ENCODE peak calls at places on chromosomes 11 and 22, in ten cellular contexts. Z is EH, G is HTR-8/SVneo, L is GF-D8, I is GM12864, B is upper lobe of right lung, P is NCI-H2081, O is T47D, J is HFF-Myc, A is iPS-NIHi11. X is an unnamed sample.

GRCh38 chr11:86978756-86979608 is 23.8 kb upstream of the FZD4 start:
- DNase-seq in Z (peak; percentile 54), G (peak; percentile 45), L (no peak), I (no peak), B (no peak), P (peak; percentile 35), O (no peak), J (peak; percentile 9), A (no peak), X (peak; percentile 6)

GRCh38 chr11:117830072-117830471 is 5.5 kb upstream of the FXYD2 start:
- DNase-seq in Z (no peak), G (no peak), L (no peak), I (no peak), B (no peak), P (no peak), O (no peak), J (no peak), A (no peak), X (no peak)

GRCh38 chr11:77592727-77593126 is 3.0 kb downstream of the AQP11 start:
- DNase-seq in Z (no peak), G (no peak), L (no peak), I (no peak), B (no peak), P (peak; percentile 98), O (no peak), J (no peak), A (no peak), X (no peak)

GRCh38 chr22:46612904-46613605 is 7.1 kb upstream of the GRAMD4 start:
- DNase-seq in Z (no peak), G (no peak), L (no peak), I (no peak), B (no peak), P (no peak), O (no peak), J (no peak), A (no peak), X (no peak)

GRCh38 chr11:17781221-17781620 is 46.6 kb downstream of the KCNC1 start:
- DNase-seq in Z (no peak), G (no peak), L (no peak), I (no peak), B (no peak), P (no peak), O (no peak), J (no peak), A (no peak), X (no peak)

GRCh38 chr11:41449483-41450050 is 9.9 kb downstream of the LRRC4C start:
- DNase-seq in Z (no peak), G (no peak), L (no peak), I (no peak), B (no peak), P (no peak), O (no peak), J (no peak), A (no peak), X (no peak)

GRCh38 chr22:49561976-49562375 is 265.7 kb downstream of the BRD1 start:
- DNase-seq in Z (no peak), G (no peak), L (no peak), I (no peak), B (no peak), P (no peak), O (no peak), J (no peak), A (no peak), X (no peak)

GRCh38 chr11:75891947-75892739 is 77.1 kb downstream of the UVRAG start:
- DNase-seq in Z (no peak), G (no peak), L (peak; percentile 54), I (no peak), B (no peak), P (no peak), O (no peak), J (no peak), A (no peak), X (no peak)